ENCODE peak calls at places on chromosomes 4 and X, in six cellular contexts. D, H, S, R, N and A are unnamed samples.
A peak's percentile ranks its signal among the peaks of the same experiment; 100 is the strongest.

GRCh38 chr4:17781072-17781830 is at the start of gene FAM184B:
- DNase-seq in D (no peak), H (no peak), S (no peak), R (no peak), N (no peak), A (no peak)

GRCh38 chrX:53642326-53642725 is 44.2 kb downstream of the HUWE1 start:
- DNase-seq in D (no peak), H (no peak), S (no peak), R (no peak), N (no peak), A (no peak)

GRCh38 chrX:145003443-145003842 is 243.9 kb upstream of the SPANXN1 start:
- DNase-seq in D (no peak), H (no peak), S (no peak), R (no peak), N (no peak), A (no peak)

GRCh38 chr4:78954048-78954666 is 14.9 kb upstream of the PAQR3 start:
- DNase-seq in D (no peak), H (no peak), S (no peak), R (no peak), N (no peak), A (no peak)

GRCh38 chr4:3040447-3041191 is 33.7 kb downstream of the HTT-AS start:
- DNase-seq in D (no peak), H (no peak), S (no peak), R (no peak), N (no peak), A (no peak)

GRCh38 chr4:1048781-1049590 is 37.6 kb downstream of the FGFRL1 start:
- DNase-seq in D (no peak), H (no peak), S (no peak), R (no peak), N (peak; percentile 60), A (no peak)

GRCh38 chr4:38344929-38345328 is 319.1 kb upstream of the KLF3 start:
- DNase-seq in D (no peak), H (no peak), S (no peak), R (no peak), N (no peak), A (no peak)

GRCh38 chr4:173490817-173491518 is 39.1 kb downstream of the HAND2 start:
- DNase-seq in D (no peak), H (no peak), S (no peak), R (no peak), N (no peak), A (peak; percentile 39)

GRCh38 chr4:174628206-174628605 is 105.9 kb upstream of the HPGD start:
- DNase-seq in D (no peak), H (no peak), S (no peak), R (no peak), N (no peak), A (no peak)

GRCh38 chr4:159360549-159360948 is 257.7 kb downstream of the RAPGEF2 start:
- DNase-seq in D (no peak), H (no peak), S (no peak), R (no peak), N (no peak), A (no peak)

GRCh38 chr4:147839200-147839599 is 107.3 kb downstream of the ARHGAP10 start:
- DNase-seq in D (no peak), H (no peak), S (no peak), R (no peak), N (no peak), A (no peak)

GRCh38 chr4:151604238-151604637 is 156.6 kb downstream of the GATB start:
- DNase-seq in D (peak; percentile 6), H (no peak), S (no peak), R (no peak), N (no peak), A (no peak)

GRCh38 chr4:123411514-123411913 is 14.9 kb downstream of the SPRY1 start:
- DNase-seq in D (no peak), H (no peak), S (no peak), R (no peak), N (no peak), A (no peak)

GRCh38 chr4:71487324-71487677 is 148.5 kb downstream of the SLC4A4 start:
- DNase-seq in D (no peak), H (no peak), S (no peak), R (no peak), N (no peak), A (peak; percentile 11)

GRCh38 chr4:70724463-70724862 is 2.7 kb downstream of the RUFY3 start:
- DNase-seq in D (no peak), H (no peak), S (no peak), R (no peak), N (no peak), A (no peak)

GRCh38 chr4:39514888-39515401 is 12.3 kb downstream of the UGDH start:
- DNase-seq in D (peak; percentile 57), H (no peak), S (peak; percentile 80), R (peak; percentile 63), N (no peak), A (no peak)

GRCh38 chr4:158903079-158903456 is 134.2 kb downstream of the FNIP2 start:
- DNase-seq in D (no peak), H (no peak), S (no peak), R (no peak), N (no peak), A (no peak)

GRCh38 chr4:181148470-181148869 is 1094.7 kb upstream of the TENM3 start:
- DNase-seq in D (no peak), H (no peak), S (no peak), R (no peak), N (no peak), A (no peak)

GRCh38 chr4:183057255-183057654 is 41.8 kb upstream of the WWC2 start:
- DNase-seq in D (no peak), H (no peak), S (peak; percentile 10), R (no peak), N (no peak), A (no peak)

GRCh38 chr4:11611868-11612267 is 183.2 kb upstream of the HS3ST1 start:
- DNase-seq in D (no peak), H (no peak), S (no peak), R (no peak), N (no peak), A (no peak)

GRCh38 chr4:124943938-124944337 is 231.4 kb upstream of the ANKRD50 start:
- DNase-seq in D (no peak), H (no peak), S (no peak), R (no peak), N (no peak), A (no peak)

GRCh38 chrX:53456254-53456653 is 22.1 kb upstream of the HSD17B10 start:
- DNase-seq in D (no peak), H (no peak), S (no peak), R (no peak), N (no peak), A (no peak)

GRCh38 chr4:159204566-159204965 is 101.7 kb downstream of the RAPGEF2 start:
- DNase-seq in D (no peak), H (no peak), S (no peak), R (no peak), N (no peak), A (no peak)

GRCh38 chrX:95995600-95995999 is 689.0 kb upstream of the DIAPH2 start:
- DNase-seq in D (no peak), H (no peak), S (no peak), R (no peak), N (no peak), A (no peak)

GRCh38 chr4:18813771-18814170 is 792.2 kb upstream of the LCORL start:
- DNase-seq in D (no peak), H (no peak), S (no peak), R (no peak), N (no peak), A (no peak)

GRCh38 chr4:328729-329128 is 8.9 kb upstream of the ZNF141 start:
- DNase-seq in D (no peak), H (no peak), S (no peak), R (no peak), N (no peak), A (no peak)

GRCh38 chrX:129825746-129826505 is 17.8 kb downstream of the ZDHHC9 start:
- DNase-seq in D (no peak), H (no peak), S (peak; percentile 22), R (no peak), N (no peak), A (no peak)

GRCh38 chr4:136687118-136687517 is 845.2 kb downstream of the PCDH18 start:
- DNase-seq in D (no peak), H (no peak), S (no peak), R (no peak), N (no peak), A (no peak)

GRCh38 chr4:70996014-70996353 is 2.5 kb downstream of the DCK start:
- DNase-seq in D (no peak), H (no peak), S (no peak), R (no peak), N (no peak), A (no peak)

GRCh38 chr4:54728342-54728741 is 70.6 kb downstream of the KIT start:
- DNase-seq in D (no peak), H (no peak), S (no peak), R (no peak), N (no peak), A (no peak)

GRCh38 chr4:3791910-3792542 is 25.8 kb downstream of the ADRA2C start:
- DNase-seq in D (no peak), H (no peak), S (peak; percentile 40), R (peak; percentile 50), N (no peak), A (peak; percentile 69)

GRCh38 chr4:89898304-89898716 is 3.7 kb downstream of the MMRN1 start:
- DNase-seq in D (no peak), H (no peak), S (no peak), R (peak; percentile 76), N (no peak), A (no peak)
- TF ChIP-seq POLR2A in D (no peak), H (no peak), S (no peak), R (no peak), N (no peak), A (no peak)

DNA sequence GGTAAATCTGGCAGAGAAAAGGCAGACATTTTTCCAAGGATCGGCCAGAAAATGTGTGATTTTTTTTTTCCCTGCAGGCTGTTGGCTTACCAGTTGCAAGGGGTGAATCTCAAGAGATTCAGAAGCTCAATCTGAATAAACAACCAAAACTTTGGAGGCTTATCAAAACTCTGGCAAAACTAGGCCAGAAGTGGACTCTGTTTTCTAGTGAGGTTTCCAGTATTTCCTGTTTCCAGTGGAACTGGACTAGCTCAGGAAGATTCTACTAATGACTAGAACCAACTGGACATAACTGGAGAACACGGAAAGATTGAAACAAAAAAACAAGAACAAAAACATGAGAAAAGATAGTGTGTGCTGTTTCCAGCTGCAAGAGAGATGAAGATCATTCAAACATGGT is 191.4 kb downstream of the SMIM20 start:
- DNase-seq in D (no peak), H (no peak), S (no peak), R (no peak), N (no peak), A (no peak)
- TF ChIP-seq POLR2A in D (no peak), H (no peak), S (no peak), R (no peak), N (no peak), A (no peak)

GRCh38 chr4:145102619-145103018 is 4.5 kb downstream of the ABCE1 start:
- DNase-seq in D (no peak), H (no peak), S (no peak), R (no peak), N (no peak), A (no peak)
- TF ChIP-seq POLR2A in D (no peak), H (no peak), S (no peak), R (no peak), N (no peak), A (no peak)

GRCh38 chr4:101347557-101348366 is 436 bp upstream of the PPP3CA start:
- DNase-seq in D (peak; percentile 77), H (peak; percentile 98), S (peak; percentile 100), R (peak; percentile 100), N (peak; percentile 100), A (peak; percentile 99)
- TF ChIP-seq POLR2A in D (peak; percentile 45), H (no peak), S (peak; percentile 98), R (no peak), N (peak; percentile 71), A (no peak)